ENCODE peak calls at places on chromosome 10, in four cellular contexts. One of them, this sample, is unnamed.

GRCh38 chr10:3853547-3853989 is 68.6 kb upstream of the KLF6 start:
- DNase-seq in CD8-positive, alpha-beta T cell: no peak
- DNase-seq in astrocyte of the spinal cord: peak
- DNase-seq in H9: no peak
- DNase-seq in this sample: no peak

GRCh38 chr10:132319853-132320669 is 11.9 kb upstream of the LRRC27 start:
- DNase-seq in astrocyte of the spinal cord: peak
- DNase-seq in H9: no peak
- DNase-seq in CD8-positive, alpha-beta T cell: no peak
- DNase-seq in this sample: no peak

GRCh38 chr10:95400789-95401188 is 110.0 kb upstream of the PDLIM1 start:
- DNase-seq in H9: no peak
- DNase-seq in astrocyte of the spinal cord: no peak
- DNase-seq in CD8-positive, alpha-beta T cell: no peak
- DNase-seq in this sample: no peak

GRCh38 chr10:121539757-121540156 is 58.5 kb downstream of the FGFR2 start:
- DNase-seq in CD8-positive, alpha-beta T cell: no peak
- DNase-seq in astrocyte of the spinal cord: no peak
- DNase-seq in H9: no peak
- DNase-seq in this sample: no peak

GRCh38 chr10:117477961-117478670 is 64.4 kb upstream of the EMX2 start:
- DNase-seq in H9: no peak
- DNase-seq in CD8-positive, alpha-beta T cell: no peak
- DNase-seq in astrocyte of the spinal cord: peak
- DNase-seq in this sample: no peak

GRCh38 chr10:70772627-70773026 is 12.6 kb downstream of the TBATA start:
- DNase-seq in H9: no peak
- DNase-seq in astrocyte of the spinal cord: no peak
- DNase-seq in CD8-positive, alpha-beta T cell: peak
- DNase-seq in this sample: peak

GRCh38 chr10:76113952-76114351 is 682.5 kb downstream of the LRMDA start:
- DNase-seq in CD8-positive, alpha-beta T cell: no peak
- DNase-seq in H9: no peak
- DNase-seq in astrocyte of the spinal cord: no peak
- DNase-seq in this sample: no peak

GRCh38 chr10:12645449-12645848 is 296.1 kb downstream of the CAMK1D start:
- DNase-seq in astrocyte of the spinal cord: no peak
- DNase-seq in H9: no peak
- DNase-seq in CD8-positive, alpha-beta T cell: no peak
- DNase-seq in this sample: no peak

GRCh38 chr10:47225928-47226645 is 73.9 kb upstream of the GDF10 start:
- DNase-seq in H9: peak
- DNase-seq in CD8-positive, alpha-beta T cell: no peak
- DNase-seq in astrocyte of the spinal cord: no peak
- DNase-seq in this sample: no peak

GRCh38 chr10:47230482-47230881 is 69.5 kb upstream of the GDF10 start:
- DNase-seq in astrocyte of the spinal cord: no peak
- DNase-seq in H9: peak
- DNase-seq in CD8-positive, alpha-beta T cell: no peak
- DNase-seq in this sample: no peak

GRCh38 chr10:47223236-47223635 is 76.8 kb upstream of the GDF10 start:
- DNase-seq in CD8-positive, alpha-beta T cell: no peak
- DNase-seq in H9: peak
- DNase-seq in astrocyte of the spinal cord: no peak
- DNase-seq in this sample: no peak

GRCh38 chr10:47222461-47222860 is 77.5 kb upstream of the GDF10 start:
- DNase-seq in astrocyte of the spinal cord: no peak
- DNase-seq in H9: no peak
- DNase-seq in CD8-positive, alpha-beta T cell: no peak
- DNase-seq in this sample: no peak

GRCh38 chr10:47225186-47225927 is 74.6 kb upstream of the GDF10 start:
- DNase-seq in H9: peak
- DNase-seq in CD8-positive, alpha-beta T cell: no peak
- DNase-seq in astrocyte of the spinal cord: no peak
- DNase-seq in this sample: no peak
- TF ChIP-seq CTCF in H9: peak
- TF ChIP-seq CTCF in CD8-positive, alpha-beta T cell: no peak
- TF ChIP-seq CTCF in astrocyte of the spinal cord: no peak
- TF ChIP-seq CTCF in this sample: no peak

GRCh38 chr10:6601224-6601805 is 21.2 kb upstream of the PRKCQ start:
- DNase-seq in astrocyte of the spinal cord: no peak
- DNase-seq in CD8-positive, alpha-beta T cell: peak
- DNase-seq in H9: no peak
- DNase-seq in this sample: no peak
- TF ChIP-seq CTCF in astrocyte of the spinal cord: no peak
- TF ChIP-seq CTCF in CD8-positive, alpha-beta T cell: peak
- TF ChIP-seq CTCF in H9: no peak
- TF ChIP-seq CTCF in this sample: no peak

DNA sequence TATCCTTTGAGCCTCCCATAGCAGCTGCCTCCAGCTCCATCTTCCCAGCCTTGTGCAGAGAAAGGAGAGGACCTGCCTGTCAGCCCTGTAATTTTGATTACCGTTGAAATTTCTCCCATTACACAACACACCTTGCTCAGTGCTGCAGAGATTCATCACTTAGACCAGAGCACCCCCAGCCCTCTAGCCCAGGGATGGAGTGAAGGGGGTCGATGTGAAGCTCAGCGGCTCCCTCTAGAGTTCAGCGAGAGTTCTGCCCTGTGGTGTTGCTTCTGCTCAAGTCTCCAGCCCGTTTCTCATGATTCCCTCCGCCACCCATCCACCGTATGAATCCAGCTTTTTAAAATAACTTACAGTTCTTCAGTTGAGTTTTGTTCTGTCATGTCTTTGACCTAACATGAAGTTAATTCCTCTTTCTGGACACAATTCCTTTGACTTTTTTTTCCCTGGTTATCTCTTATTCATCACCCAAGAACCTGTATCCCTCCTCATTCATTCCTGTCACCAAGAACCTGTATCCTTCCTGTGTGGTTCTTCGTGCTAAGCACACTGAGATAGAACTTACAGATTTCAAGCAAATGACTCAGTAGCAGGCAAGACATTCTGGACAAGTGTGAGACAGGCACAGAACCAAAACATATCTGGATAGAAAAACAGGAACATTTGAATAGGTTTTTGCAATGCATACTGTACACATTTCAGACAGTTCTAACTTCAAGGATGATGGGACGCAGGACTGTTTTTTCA is 34.9 kb upstream of the ZNF32 start:
- DNase-seq in CD8-positive, alpha-beta T cell: no peak
- DNase-seq in astrocyte of the spinal cord: no peak
- DNase-seq in H9: peak
- DNase-seq in this sample: peak
- TF ChIP-seq CTCF in CD8-positive, alpha-beta T cell: peak
- TF ChIP-seq CTCF in astrocyte of the spinal cord: peak
- TF ChIP-seq CTCF in H9: peak
- TF ChIP-seq CTCF in this sample: peak

DNA sequence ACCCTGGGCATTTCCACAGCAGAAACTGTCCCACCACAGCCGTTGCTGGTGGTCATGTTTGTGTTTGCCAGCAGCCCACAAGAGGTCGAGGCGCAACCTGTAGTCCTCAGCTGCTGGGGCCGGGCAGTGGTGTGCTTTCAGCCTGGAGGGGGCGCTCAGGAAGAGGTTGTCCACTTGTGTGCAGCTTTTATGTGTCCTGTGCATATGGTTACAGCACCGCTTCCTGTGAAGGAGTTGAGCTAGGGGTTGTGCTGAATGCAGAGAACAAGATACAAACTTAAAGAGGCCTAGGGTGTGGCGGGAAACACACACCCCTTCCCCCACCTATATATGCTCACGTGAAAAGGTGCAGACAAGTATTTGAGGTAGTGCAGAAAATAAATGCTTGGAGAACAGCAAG is 29.5 kb upstream of the PFKFB3 start:
- DNase-seq in CD8-positive, alpha-beta T cell: peak
- DNase-seq in H9: peak
- DNase-seq in astrocyte of the spinal cord: no peak
- DNase-seq in this sample: peak
- TF ChIP-seq CTCF in CD8-positive, alpha-beta T cell: peak
- TF ChIP-seq CTCF in H9: peak
- TF ChIP-seq CTCF in astrocyte of the spinal cord: peak
- TF ChIP-seq CTCF in this sample: no peak

GRCh38 chr10:53209941-53210611 is 437.5 kb upstream of the MBL2 start:
- DNase-seq in astrocyte of the spinal cord: peak
- DNase-seq in H9: peak
- DNase-seq in CD8-positive, alpha-beta T cell: no peak
- DNase-seq in this sample: no peak
- TF ChIP-seq CTCF in astrocyte of the spinal cord: peak
- TF ChIP-seq CTCF in H9: peak
- TF ChIP-seq CTCF in CD8-positive, alpha-beta T cell: no peak
- TF ChIP-seq CTCF in this sample: no peak

DNA sequence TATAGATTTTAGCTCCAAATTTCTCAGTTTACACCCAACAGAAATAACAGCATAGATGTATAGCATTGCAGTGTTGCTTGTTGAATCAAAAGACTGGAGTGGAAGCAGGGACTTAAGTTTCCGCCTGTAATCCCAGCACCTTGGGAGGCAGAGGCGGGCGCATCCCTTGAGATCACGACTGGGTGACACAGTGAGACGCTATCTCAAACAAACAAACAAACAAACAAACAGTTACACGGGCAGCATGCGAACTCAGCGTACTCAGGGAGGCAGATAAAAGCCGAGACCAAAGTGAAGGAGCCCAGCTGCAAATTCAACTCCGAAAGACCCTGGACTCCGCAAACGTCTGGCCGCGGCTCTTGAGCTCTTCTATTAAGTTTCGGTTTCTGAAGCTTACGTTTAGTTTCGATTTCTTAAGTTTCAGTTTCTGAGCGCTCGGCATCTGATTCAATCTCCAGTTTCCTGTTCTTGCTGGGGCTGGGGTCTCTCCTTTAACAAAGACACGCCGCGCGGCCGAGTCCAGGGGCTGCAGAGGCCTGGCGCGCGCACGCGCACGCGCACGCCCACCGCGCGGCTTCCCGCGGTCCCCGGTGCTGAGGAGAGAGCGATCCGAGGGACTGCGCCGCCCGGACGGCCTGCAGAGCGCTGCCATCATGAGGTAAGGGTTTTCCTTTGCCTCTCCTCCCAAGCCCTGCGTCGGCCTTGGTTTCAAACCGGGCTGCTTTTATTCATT is at the start of gene IFIT5:
- DNase-seq in CD8-positive, alpha-beta T cell: peak
- DNase-seq in astrocyte of the spinal cord: peak
- DNase-seq in H9: peak
- DNase-seq in this sample: peak
- TF ChIP-seq CTCF in CD8-positive, alpha-beta T cell: no peak
- TF ChIP-seq CTCF in astrocyte of the spinal cord: no peak
- TF ChIP-seq CTCF in H9: no peak
- TF ChIP-seq CTCF in this sample: no peak

This sample was measured in endothelial cell.